ENCODE peak calls at places on chromosome 20, in six cellular contexts. D, X, Q, U, T and W are unnamed samples.

GRCh38 chr20:57503035-57503658 is 21.8 kb downstream of the CTCFL start:
- DNase-seq in Q (no peak), X (no peak), D (no peak), U (no peak), T (no peak), W (no peak)

GRCh38 chr20:54744097-54744496 is 268.7 kb downstream of the DOK5 start:
- DNase-seq in D (no peak), X (no peak), U (no peak), T (no peak), Q (no peak), W (no peak)

GRCh38 chr20:11982289-11982957 is 64.7 kb downstream of the BTBD3 start:
- DNase-seq in T (no peak), Q (no peak), X (no peak), U (no peak), D (no peak), W (no peak)

GRCh38 chr20:44642203-44643153 is 9.0 kb downstream of the ADA start:
- DNase-seq in T (peak), U (peak), Q (no peak), D (peak), X (peak), W (peak)

GRCh38 chr20:5662769-5663168 is 87.4 kb upstream of the SHLD1 start:
- DNase-seq in X (no peak), U (no peak), T (no peak), Q (no peak), D (no peak), W (no peak)

GRCh38 chr20:43188861-43189613 is 669 bp downstream of the PTPRT start:
- DNase-seq in X (no peak), D (no peak), Q (no peak), U (no peak), T (no peak), W (no peak)

GRCh38 chr20:6685181-6685582 is 82.3 kb upstream of the BMP2 start:
- DNase-seq in T (no peak), U (no peak), X (no peak), Q (no peak), D (no peak), W (no peak)

GRCh38 chr20:10716855-10717254 is 43.1 kb upstream of the JAG1 start:
- DNase-seq in T (no peak), D (no peak), Q (no peak), X (no peak), U (no peak), W (peak)

GRCh38 chr20:57890254-57890800 is 180.5 kb upstream of the PMEPA1 start:
- DNase-seq in U (no peak), D (no peak), X (no peak), T (no peak), Q (no peak), W (no peak)

GRCh38 chr20:38271609-38272120 is 11.1 kb upstream of the KIAA1755 start:
- DNase-seq in Q (no peak), T (no peak), D (no peak), X (no peak), U (no peak), W (no peak)

GRCh38 chr20:9180480-9181257 is 111.8 kb downstream of the PLCB4 start:
- DNase-seq in X (no peak), T (no peak), U (no peak), D (no peak), Q (peak), W (no peak)

GRCh38 chr20:40797425-40797824 is 108.4 kb upstream of the MAFB start:
- DNase-seq in X (no peak), D (no peak), T (no peak), Q (no peak), U (no peak), W (no peak)

GRCh38 chr20:54134445-54135220 is 39.2 kb downstream of the CYP24A1 start:
- DNase-seq in T (no peak), Q (no peak), U (peak), D (no peak), X (no peak), W (no peak)

GRCh38 chr20:51082988-51083387 is 60.1 kb upstream of the KCNG1 start:
- DNase-seq in U (no peak), Q (no peak), D (no peak), T (no peak), X (no peak), W (no peak)

GRCh38 chr20:53515749-53516148 is 77.9 kb downstream of the ZNF217 start:
- DNase-seq in D (no peak), U (no peak), T (no peak), Q (no peak), X (no peak), W (no peak)

GRCh38 chr20:59082077-59082740 is 39.6 kb upstream of the PRELID3B start:
- DNase-seq in Q (no peak), X (no peak), U (peak), T (no peak), D (no peak), W (no peak)

GRCh38 chr20:13554706-13555105 is 84.0 kb downstream of the TASP1 start:
- DNase-seq in X (no peak), U (no peak), T (no peak), Q (no peak), D (no peak), W (no peak)